ENCODE peak calls at places on chromosomes 13 and 19, in ten cellular contexts. Z is GM23248; F is body of pancreas; T is activated effector memory CD4-positive, alpha-beta T cell treated with anti-CD3 and anti-CD28 coated beads, Interleukin-2, amount 50 U/mL, for 16 hours; W is stimulated activated CD8-positive, alpha-beta memory T cell treated with anti-CD3 and anti-CD28 coated beads, Interleukin-2, amount 100 ng/mL, for 1 hour; K is foreskin fibroblast; X is D341Med; P is fibroblast of lung; Q is NCI-H460; B is T-cell. U is an unnamed sample.
A peak's percentile ranks its signal among the peaks of the same experiment; 100 is the strongest.

GRCh38 chr19:35719402-35720162 is 1.8 kb downstream of the KMT2B start:
- DNase-seq in F (no peak), Q (no peak), P (no peak), T (no peak), W (no peak), B (no peak), K (no peak), X (no peak), Z (no peak), U (no peak)

GRCh38 chr13:56351041-56351440 is 789.7 kb upstream of the PRR20A start:
- DNase-seq in Z (no peak), W (no peak), F (no peak), B (no peak), K (no peak), P (no peak), T (no peak), X (peak; percentile 18), Q (no peak), U (no peak)

GRCh38 chr19:14440049-14440448 is 6.9 kb downstream of the PKN1 start:
- DNase-seq in Z (no peak), Q (no peak), F (peak; percentile 45), K (no peak), T (peak; percentile 92), X (peak; percentile 21), W (peak; percentile 40), P (no peak), B (peak; percentile 64), U (no peak)

GRCh38 chr19:10113592-10113963 is 2.1 kb downstream of the P2RY11 start:
- DNase-seq in P (no peak), B (no peak), F (peak; percentile 42), Z (peak; percentile 26), K (no peak), W (no peak), T (no peak), X (peak; percentile 44), Q (no peak), U (no peak)

GRCh38 chr13:76976488-76976887 is 15.4 kb upstream of the CLN5 start:
- DNase-seq in B (no peak), X (no peak), F (no peak), Q (no peak), T (no peak), K (peak; percentile 18), W (no peak), P (no peak), Z (no peak), U (no peak)

GRCh38 chr19:1410136-1410786 is 2.9 kb downstream of the DAZAP1 start:
- DNase-seq in K (no peak), W (no peak), X (no peak), T (no peak), Z (peak; percentile 39), F (peak; percentile 65), P (peak; percentile 60), B (no peak), Q (no peak), U (no peak)

GRCh38 chr19:49136771-49137171 is 17.4 kb downstream of the PPFIA3 start:
- DNase-seq in Z (no peak), T (no peak), K (no peak), F (no peak), W (no peak), X (no peak), P (peak; percentile 58), Q (no peak), B (no peak), U (peak; percentile 78)

GRCh38 chr19:3142292-3142670 is 6.4 kb downstream of the GNA15 start:
- DNase-seq in T (peak; percentile 83), W (no peak), X (no peak), B (no peak), Q (peak; percentile 30), Z (peak; percentile 98), P (peak; percentile 77), F (no peak), K (peak; percentile 94), U (peak; percentile 92)

GRCh38 chr13:94322925-94323324 is 156.6 kb downstream of the DCT start:
- DNase-seq in Q (no peak), P (no peak), W (no peak), X (peak; percentile 68), T (no peak), Z (peak; percentile 58), B (no peak), K (no peak), F (no peak), U (no peak)

GRCh38 chr19:39144487-39145071 is 19.0 kb downstream of the PAK4 start:
- DNase-seq in P (peak; percentile 42), K (no peak), X (no peak), Z (no peak), B (no peak), T (no peak), Q (no peak), W (no peak), F (peak; percentile 41), U (no peak)

GRCh38 chr13:25468330-25469178 is 96.8 kb downstream of the ATP8A2 start:
- DNase-seq in F (peak; percentile 30), K (no peak), W (no peak), Z (no peak), X (peak; percentile 77), B (no peak), Q (no peak), T (no peak), P (no peak), U (peak; percentile 36)

GRCh38 chr19:18292460-18292809 is 11.0 kb upstream of the JUND start:
- DNase-seq in T (peak; percentile 77), Q (no peak), Z (no peak), F (no peak), B (no peak), K (no peak), X (no peak), P (no peak), W (no peak), U (no peak)

GRCh38 chr13:83666126-83666525 is 216.1 kb downstream of the SLITRK1 start:
- DNase-seq in W (no peak), Z (peak; percentile 25), K (peak; percentile 10), X (no peak), F (no peak), B (no peak), T (no peak), P (peak; percentile 37), Q (no peak), U (no peak)

GRCh38 chr19:50496189-50497029 is 14.6 kb downstream of the JOSD2 start:
- DNase-seq in B (no peak), W (no peak), X (peak; percentile 56), F (peak; percentile 61), T (peak; percentile 52), K (no peak), P (no peak), Q (no peak), Z (no peak), U (no peak)

GRCh38 chr19:5122671-5123409 is 153.9 kb downstream of the KDM4B start:
- DNase-seq in T (no peak), F (no peak), W (no peak), Q (no peak), B (no peak), Z (no peak), P (no peak), K (no peak), X (no peak), U (no peak)

GRCh38 chr13:80259159-80259558 is 81.8 kb downstream of the SPRY2 start:
- DNase-seq in K (no peak), P (no peak), B (no peak), Z (no peak), F (no peak), X (no peak), T (no peak), Q (no peak), W (no peak), U (no peak)

GRCh38 chr19:46080561-46080960 is 39.8 kb upstream of the IGFL4 start:
- DNase-seq in T (no peak), X (no peak), P (peak; percentile 56), F (peak; percentile 18), Z (peak; percentile 87), Q (no peak), W (no peak), K (peak; percentile 46), B (no peak), U (peak; percentile 69)

GRCh38 chr13:35881360-35881759 is 249.8 kb downstream of the DCLK1 start:
- DNase-seq in F (no peak), Q (no peak), P (peak; percentile 28), K (no peak), Z (peak; percentile 27), X (no peak), W (no peak), T (no peak), B (no peak), U (no peak)

GRCh38 chr13:112975401-112975939 is 6.5 kb downstream of the MCF2L start:
- DNase-seq in P (no peak), Z (no peak), K (no peak), T (no peak), B (no peak), Q (no peak), W (no peak), X (no peak), F (no peak), U (no peak)

GRCh38 chr19:41325947-41326706 is 16.2 kb downstream of the CCDC97 start:
- DNase-seq in W (no peak), X (no peak), K (peak; percentile 70), F (peak; percentile 44), T (no peak), Z (peak; percentile 81), Q (no peak), P (peak; percentile 40), B (no peak), U (peak; percentile 67)

GRCh38 chr19:41691268-41691970 is 3.3 kb upstream of the CEACAM7 start:
- DNase-seq in P (no peak), B (no peak), Z (peak; percentile 36), F (peak; percentile 41), T (no peak), X (peak; percentile 75), Q (peak; percentile 13), W (no peak), K (no peak), U (peak; percentile 48)